ENCODE peak calls at places on chromosomes 6 and 20, in five cellular contexts. Y is kidney glomerular epithelial cell, M is amniotic stem cell, Z is retina, D is substantia nigra. P is an unnamed sample.
A peak's percentile ranks its signal among the peaks of the same experiment; 100 is the strongest.

GRCh38 chr20:42150230-42150629 is 532.1 kb upstream of the CHD6 start:
- DNase-seq in Z (no peak), M (no peak), Y (no peak), D (no peak), P (no peak)

GRCh38 chr6:89970609-89971337 is 76.5 kb downstream of the GJA10 start:
- DNase-seq in Y (peak; percentile 86), M (peak; percentile 20), Z (peak; percentile 71), D (no peak), P (no peak)

GRCh38 chr20:58231678-58232077 is 3.2 kb upstream of the ANKRD60 start:
- DNase-seq in D (no peak), M (no peak), Y (no peak), Z (peak; percentile 64), P (no peak)

GRCh38 chr6:10383312-10384063 is 31.4 kb downstream of the TFAP2A start:
- DNase-seq in Z (peak; percentile 70), Y (no peak), M (no peak), D (no peak), P (no peak)

GRCh38 chr6:113636357-113636824 is 220.8 kb upstream of the MARCKS start:
- DNase-seq in M (no peak), Z (no peak), Y (peak; percentile 60), D (no peak), P (no peak)

GRCh38 chr6:6724319-6725119 is 136.0 kb downstream of the LY86 start:
- DNase-seq in Y (peak; percentile 60), M (peak; percentile 50), D (peak; percentile 51), Z (peak; percentile 93), P (peak; percentile 48)

GRCh38 chr6:166556871-166557322 is 29.6 kb downstream of the RAMACL start:
- DNase-seq in Z (no peak), D (peak; percentile 87), Y (peak; percentile 71), M (no peak), P (no peak)

GRCh38 chr6:139008117-139008516 is 20.1 kb upstream of the REPS1 start:
- DNase-seq in M (no peak), Y (no peak), Z (no peak), D (no peak), P (no peak)

GRCh38 chr6:15936503-15936902 is 192.4 kb upstream of the MYLIP start:
- DNase-seq in Y (no peak), D (no peak), M (no peak), Z (no peak), P (no peak)

GRCh38 chr6:117986401-117986800 is 79.3 kb downstream of the SLC35F1 start:
- DNase-seq in Y (no peak), Z (no peak), D (no peak), M (no peak), P (no peak)

GRCh38 chr20:38134427-38135281 is 30.4 kb downstream of the TGM2 start:
- DNase-seq in D (no peak), Z (no peak), M (peak; percentile 68), Y (peak; percentile 86), P (no peak)

GRCh38 chr6:52507557-52508260 is 69.2 kb downstream of the TRAM2 start:
- DNase-seq in M (no peak), D (no peak), Z (no peak), Y (no peak), P (no peak)

GRCh38 chr20:31602779-31603441 is 2.2 kb upstream of the ID1 start:
- DNase-seq in Z (no peak), M (no peak), Y (peak; percentile 92), D (no peak), P (peak; percentile 34)

GRCh38 chr6:170093658-170094596 is 197.0 kb downstream of the DLL1 start:
- DNase-seq in Z (peak; percentile 6), Y (no peak), D (no peak), M (no peak), P (no peak)

GRCh38 chr6:35725721-35726438 is 11.0 kb upstream of the ARMC12 start:
- DNase-seq in Z (no peak), D (no peak), M (no peak), Y (no peak), P (no peak)

P was measured in activated naive CD8-positive, alpha-beta T cell treated with anti-CD3 and anti-CD28 coated beads, Interleukin-2, amount 50 U/mL, for 24 hours.